ENCODE peak calls at places on chromosomes 13 and 19, in six cellular contexts. One of them, this sample, is unnamed.

GRCh38 chr13:44730099-44730498 is 154.0 kb upstream of the TSC22D1 start:
- DNase-seq in effector CD4-positive, alpha-beta T cell: no peak
- DNase-seq in neuronal stem cell: no peak
- DNase-seq in left cardiac atrium: no peak
- DNase-seq in stimulated activated CD8-positive, alpha-beta memory T cell treated with anti-CD3 and anti-CD28 coated beads, Interleukin-12 subunit alpha, Interleukin-12 subunit beta, amount 100 ng/mL, for 4 hours: no peak
- DNase-seq in Panc1: no peak
- DNase-seq in this sample: no peak

GRCh38 chr13:107551521-107551920 is 663.8 kb downstream of the LIG4 start:
- DNase-seq in effector CD4-positive, alpha-beta T cell: no peak
- DNase-seq in stimulated activated CD8-positive, alpha-beta memory T cell treated with anti-CD3 and anti-CD28 coated beads, Interleukin-12 subunit alpha, Interleukin-12 subunit beta, amount 100 ng/mL, for 4 hours: no peak
- DNase-seq in Panc1: no peak
- DNase-seq in left cardiac atrium: no peak
- DNase-seq in neuronal stem cell: no peak
- DNase-seq in this sample: no peak

GRCh38 chr19:32688315-32688714 is 3.3 kb upstream of the NUDT19 start:
- DNase-seq in stimulated activated CD8-positive, alpha-beta memory T cell treated with anti-CD3 and anti-CD28 coated beads, Interleukin-12 subunit alpha, Interleukin-12 subunit beta, amount 100 ng/mL, for 4 hours: no peak
- DNase-seq in left cardiac atrium: peak
- DNase-seq in neuronal stem cell: no peak
- DNase-seq in effector CD4-positive, alpha-beta T cell: no peak
- DNase-seq in Panc1: no peak
- DNase-seq in this sample: no peak

GRCh38 chr19:29609636-29610035 is 3.6 kb downstream of the POP4 start:
- DNase-seq in left cardiac atrium: no peak
- DNase-seq in effector CD4-positive, alpha-beta T cell: no peak
- DNase-seq in stimulated activated CD8-positive, alpha-beta memory T cell treated with anti-CD3 and anti-CD28 coated beads, Interleukin-12 subunit alpha, Interleukin-12 subunit beta, amount 100 ng/mL, for 4 hours: no peak
- DNase-seq in Panc1: no peak
- DNase-seq in neuronal stem cell: no peak
- DNase-seq in this sample: no peak

GRCh38 chr13:42820450-42820849 is 39.1 kb downstream of the FAM216B start:
- DNase-seq in stimulated activated CD8-positive, alpha-beta memory T cell treated with anti-CD3 and anti-CD28 coated beads, Interleukin-12 subunit alpha, Interleukin-12 subunit beta, amount 100 ng/mL, for 4 hours: no peak
- DNase-seq in effector CD4-positive, alpha-beta T cell: no peak
- DNase-seq in Panc1: no peak
- DNase-seq in left cardiac atrium: no peak
- DNase-seq in neuronal stem cell: no peak
- DNase-seq in this sample: no peak

GRCh38 chr13:45367995-45368394 is 27.0 kb upstream of the TPT1 start:
- DNase-seq in stimulated activated CD8-positive, alpha-beta memory T cell treated with anti-CD3 and anti-CD28 coated beads, Interleukin-12 subunit alpha, Interleukin-12 subunit beta, amount 100 ng/mL, for 4 hours: no peak
- DNase-seq in effector CD4-positive, alpha-beta T cell: peak
- DNase-seq in left cardiac atrium: no peak
- DNase-seq in Panc1: no peak
- DNase-seq in neuronal stem cell: no peak
- DNase-seq in this sample: no peak

GRCh38 chr13:24220086-24220703 is 59.7 kb downstream of the SPATA13 start:
- DNase-seq in left cardiac atrium: peak
- DNase-seq in stimulated activated CD8-positive, alpha-beta memory T cell treated with anti-CD3 and anti-CD28 coated beads, Interleukin-12 subunit alpha, Interleukin-12 subunit beta, amount 100 ng/mL, for 4 hours: no peak
- DNase-seq in neuronal stem cell: peak
- DNase-seq in effector CD4-positive, alpha-beta T cell: peak
- DNase-seq in Panc1: peak
- DNase-seq in this sample: peak

GRCh38 chr19:4019578-4019977 is 12.0 kb downstream of the PIAS4 start:
- DNase-seq in effector CD4-positive, alpha-beta T cell: no peak
- DNase-seq in Panc1: no peak
- DNase-seq in stimulated activated CD8-positive, alpha-beta memory T cell treated with anti-CD3 and anti-CD28 coated beads, Interleukin-12 subunit alpha, Interleukin-12 subunit beta, amount 100 ng/mL, for 4 hours: no peak
- DNase-seq in left cardiac atrium: no peak
- DNase-seq in neuronal stem cell: no peak
- DNase-seq in this sample: no peak

GRCh38 chr13:112444001-112444311 is 67.8 kb downstream of the SPACA7 start:
- DNase-seq in left cardiac atrium: peak
- DNase-seq in stimulated activated CD8-positive, alpha-beta memory T cell treated with anti-CD3 and anti-CD28 coated beads, Interleukin-12 subunit alpha, Interleukin-12 subunit beta, amount 100 ng/mL, for 4 hours: no peak
- DNase-seq in neuronal stem cell: peak
- DNase-seq in effector CD4-positive, alpha-beta T cell: no peak
- DNase-seq in Panc1: peak
- DNase-seq in this sample: peak

GRCh38 chr13:26949701-26950345 is 189.2 kb upstream of the GPR12 start:
- DNase-seq in left cardiac atrium: no peak
- DNase-seq in stimulated activated CD8-positive, alpha-beta memory T cell treated with anti-CD3 and anti-CD28 coated beads, Interleukin-12 subunit alpha, Interleukin-12 subunit beta, amount 100 ng/mL, for 4 hours: no peak
- DNase-seq in effector CD4-positive, alpha-beta T cell: no peak
- DNase-seq in Panc1: no peak
- DNase-seq in neuronal stem cell: no peak
- DNase-seq in this sample: no peak

GRCh38 chr13:51000576-51001260 is 91.1 kb downstream of the RNASEH2B start:
- DNase-seq in neuronal stem cell: no peak
- DNase-seq in Panc1: no peak
- DNase-seq in effector CD4-positive, alpha-beta T cell: no peak
- DNase-seq in left cardiac atrium: peak
- DNase-seq in stimulated activated CD8-positive, alpha-beta memory T cell treated with anti-CD3 and anti-CD28 coated beads, Interleukin-12 subunit alpha, Interleukin-12 subunit beta, amount 100 ng/mL, for 4 hours: no peak
- DNase-seq in this sample: peak